ENCODE peak calls at places on chromosomes 16 and 17, in six cellular contexts. H, Y, A, F, R and Q are unnamed samples.

GRCh38 chr16:81261049-81261648 is 22.7 kb downstream of the BCO1 start:
- DNase-seq in A (no peak), Y (no peak), R (no peak), H (no peak), F (no peak), Q (no peak)

GRCh38 chr16:50316848-50317630 is 50.7 kb downstream of the ADCY7 start:
- DNase-seq in H (no peak), A (no peak), F (no peak), Y (no peak), R (no peak), Q (no peak)

GRCh38 chr16:21026846-21027245 is 123.8 kb downstream of the DNAH3 start:
- DNase-seq in H (no peak), Y (no peak), A (no peak), F (no peak), R (no peak), Q (no peak)

GRCh38 chr17:73742915-73743314 is 98.7 kb upstream of the SDK2 start:
- DNase-seq in A (no peak), H (no peak), Y (no peak), R (no peak), F (no peak), Q (no peak)

GRCh38 chr17:364308-364707 is 11.7 kb upstream of the RPH3AL start:
- DNase-seq in F (no peak), R (no peak), H (peak; percentile 32), Y (no peak), A (no peak), Q (no peak)

GRCh38 chr16:55147401-55147800 is 176.6 kb upstream of the IRX6 start:
- DNase-seq in R (no peak), H (no peak), Y (no peak), A (no peak), F (no peak), Q (no peak)

GRCh38 chr17:7016886-7017826 is 4.7 kb downstream of the RNASEK start:
- DNase-seq in R (no peak), F (no peak), A (no peak), H (no peak), Y (no peak), Q (no peak)

GRCh38 chr17:70767102-70767701 is 597.9 kb downstream of the KCNJ2 start:
- DNase-seq in F (no peak), A (no peak), H (no peak), R (peak; percentile 33), Y (peak; percentile 44), Q (no peak)

GRCh38 chr16:88764913-88765349 is 20.1 kb downstream of the PIEZO1 start:
- DNase-seq in A (peak; percentile 91), Y (peak; percentile 52), H (no peak), R (peak; percentile 66), F (no peak), Q (no peak)

GRCh38 chr16:66270333-66270927 is 96.1 kb upstream of the CDH5 start:
- DNase-seq in Y (peak; percentile 80), R (peak; percentile 58), A (peak; percentile 10), H (peak; percentile 90), F (peak; percentile 71), Q (no peak)

GRCh38 chr16:29925805-29926674 is at the start of gene KCTD13:
- DNase-seq in R (peak; percentile 70), H (peak; percentile 95), F (peak; percentile 84), Y (peak; percentile 93), A (peak; percentile 82), Q (peak; percentile 30)

GRCh38 chr16:57807968-57808528 is 5.8 kb upstream of the KIFC3 start:
- DNase-seq in A (peak; percentile 90), F (peak; percentile 82), Y (peak; percentile 68), R (peak; percentile 91), H (peak; percentile 86), Q (peak; percentile 96)

GRCh38 chr17:16215002-16215272 is 397 bp downstream of the NCOR1 start:
- DNase-seq in Y (peak; percentile 67), H (peak; percentile 75), R (peak; percentile 40), F (peak; percentile 45), A (peak; percentile 18), Q (no peak)

GRCh38 chr16:56506941-56507340 is 12.9 kb downstream of the BBS2 start:
- DNase-seq in Y (no peak), R (peak; percentile 89), H (no peak), F (no peak), A (no peak), Q (peak; percentile 21)

GRCh38 chr17:45896803-45897693 is 2.7 kb downstream of the MAPT start:
- DNase-seq in A (no peak), F (no peak), Y (no peak), R (no peak), H (no peak), Q (no peak)

GRCh38 chr16:71700822-71701221 is 23.7 kb downstream of the PHLPP2 start:
- DNase-seq in A (no peak), H (no peak), R (no peak), F (no peak), Y (no peak), Q (no peak)

GRCh38 chr17:21193031-21193430 is 20.9 kb downstream of the TMEM11 start:
- DNase-seq in Y (no peak), H (no peak), R (no peak), A (no peak), F (no peak), Q (no peak)

GRCh38 chr17:32558997-32559650 is 72.3 kb downstream of the CDK5R1 start:
- DNase-seq in F (no peak), H (no peak), Y (no peak), R (no peak), A (no peak), Q (no peak)

GRCh38 chr17:38885728-38886642 is 16.1 kb downstream of the LASP1 start:
- DNase-seq in A (no peak), R (peak; percentile 60), H (no peak), F (no peak), Y (peak; percentile 71), Q (no peak)

GRCh38 chr16:48537909-48538745 is 71.9 kb downstream of the N4BP1 start:
- DNase-seq in H (no peak), R (no peak), Y (no peak), F (peak; percentile 69), A (peak; percentile 57), Q (no peak)

GRCh38 chr17:3535253-3535995 is 22.2 kb downstream of the TRPV3 start:
- DNase-seq in F (peak; percentile 71), Y (peak; percentile 79), H (peak; percentile 76), R (peak; percentile 77), A (no peak), Q (no peak)

GRCh38 chr17:19278729-19279128 is 41.6 kb downstream of the EPN2 start:
- DNase-seq in H (no peak), R (no peak), Y (no peak), F (no peak), A (no peak), Q (no peak)
- H3K4me3 ChIP-seq in H (no peak overlapping the region), R (no peak overlapping the region), Y (no peak overlapping the region), F (no peak overlapping the region), A (no peak overlapping the region), Q (no peak overlapping the region)

DNA sequence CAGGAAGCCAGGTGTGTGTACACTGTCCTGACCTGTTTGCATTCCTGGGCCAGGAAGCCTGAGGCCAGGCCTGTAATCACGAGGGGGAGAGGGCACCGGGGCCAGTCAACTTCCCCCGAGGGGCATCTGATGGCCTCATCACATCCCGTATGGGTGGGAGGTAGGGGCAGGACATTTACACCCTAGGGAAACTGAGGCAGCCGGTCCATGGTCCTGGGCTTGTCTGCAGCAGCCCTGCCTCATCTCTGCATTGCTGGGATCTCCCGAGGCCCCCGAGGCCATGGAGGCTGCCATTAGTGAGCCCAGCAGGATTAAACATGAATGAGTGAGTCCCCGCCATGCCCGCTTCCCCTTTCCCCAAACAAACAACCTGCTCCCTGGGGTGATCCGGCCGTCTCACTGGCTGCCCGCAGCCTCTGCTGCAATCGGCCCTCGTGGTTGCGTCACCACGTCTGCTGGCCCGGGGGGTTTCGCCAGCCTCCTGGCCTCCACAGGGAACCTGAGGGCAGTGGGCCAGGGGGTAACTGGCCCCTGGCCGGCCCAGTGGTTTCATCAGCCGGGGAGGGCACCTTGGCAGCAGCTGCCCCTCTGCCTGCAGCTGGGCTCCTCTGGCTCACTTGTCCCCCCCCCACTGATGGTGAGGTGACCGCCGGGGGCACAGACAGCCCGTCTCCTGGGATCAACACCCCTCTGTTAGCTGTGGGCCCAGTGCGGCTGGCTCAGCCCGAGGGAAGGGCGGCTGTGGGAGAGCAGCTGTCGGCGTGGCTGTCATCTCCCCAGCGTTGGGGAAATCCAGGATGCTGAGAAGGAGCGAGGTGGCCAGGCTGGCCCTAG is 88.3 kb upstream of the GSE1 start:
- DNase-seq in Y (no peak), A (no peak), R (peak; percentile 19), H (peak; percentile 86), F (no peak), Q (no peak)
- H3K4me3 ChIP-seq in Y (no peak overlapping the region), A (no peak overlapping the region), R (no peak overlapping the region), H (no peak overlapping the region), F (no peak overlapping the region), Q (no peak overlapping the region)

DNA sequence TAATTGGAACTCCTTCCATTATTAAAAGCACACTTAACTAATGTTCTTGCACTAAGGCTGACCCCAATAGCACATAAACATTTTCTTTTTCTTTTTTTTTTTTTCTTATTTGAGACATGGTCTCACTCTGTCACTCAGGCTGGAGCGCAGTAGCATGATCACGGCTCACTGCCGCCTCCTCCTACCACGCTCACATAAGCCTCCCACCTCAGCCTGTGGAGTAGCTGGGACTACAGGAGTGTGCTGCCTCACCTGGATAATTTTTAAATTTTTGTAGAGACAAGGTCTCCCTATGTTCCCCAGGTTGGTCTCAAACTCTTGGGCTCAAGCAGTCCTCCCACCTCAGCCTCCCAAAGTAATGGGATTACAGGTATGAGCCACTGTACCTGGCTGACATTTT is 1.2 kb upstream of the ZNF652 start:
- DNase-seq in A (no peak), R (no peak), Y (no peak), H (no peak), F (no peak), Q (no peak)
- H3K4me3 ChIP-seq in A (no peak overlapping the region), R (no peak overlapping the region), Y (no peak overlapping the region), H (no peak overlapping the region), F (no peak overlapping the region), Q (no peak overlapping the region)

GRCh38 chr17:58998871-58999270 is 107.8 kb downstream of the TRIM37 start:
- DNase-seq in Y (no peak), F (no peak), A (no peak), R (no peak), H (no peak), Q (no peak)

GRCh38 chr17:59000022-59000421 is 106.7 kb downstream of the TRIM37 start:
- DNase-seq in R (no peak), A (no peak), H (no peak), F (no peak), Y (no peak), Q (no peak)

GRCh38 chr17:59002126-59002525 is 104.6 kb downstream of the TRIM37 start:
- DNase-seq in F (no peak), R (no peak), H (no peak), A (no peak), Y (no peak), Q (no peak)

GRCh38 chr17:59002848-59003247 is 103.8 kb downstream of the TRIM37 start:
- DNase-seq in Y (no peak), R (peak; percentile 45), F (no peak), H (no peak), A (no peak), Q (no peak)

DNA sequence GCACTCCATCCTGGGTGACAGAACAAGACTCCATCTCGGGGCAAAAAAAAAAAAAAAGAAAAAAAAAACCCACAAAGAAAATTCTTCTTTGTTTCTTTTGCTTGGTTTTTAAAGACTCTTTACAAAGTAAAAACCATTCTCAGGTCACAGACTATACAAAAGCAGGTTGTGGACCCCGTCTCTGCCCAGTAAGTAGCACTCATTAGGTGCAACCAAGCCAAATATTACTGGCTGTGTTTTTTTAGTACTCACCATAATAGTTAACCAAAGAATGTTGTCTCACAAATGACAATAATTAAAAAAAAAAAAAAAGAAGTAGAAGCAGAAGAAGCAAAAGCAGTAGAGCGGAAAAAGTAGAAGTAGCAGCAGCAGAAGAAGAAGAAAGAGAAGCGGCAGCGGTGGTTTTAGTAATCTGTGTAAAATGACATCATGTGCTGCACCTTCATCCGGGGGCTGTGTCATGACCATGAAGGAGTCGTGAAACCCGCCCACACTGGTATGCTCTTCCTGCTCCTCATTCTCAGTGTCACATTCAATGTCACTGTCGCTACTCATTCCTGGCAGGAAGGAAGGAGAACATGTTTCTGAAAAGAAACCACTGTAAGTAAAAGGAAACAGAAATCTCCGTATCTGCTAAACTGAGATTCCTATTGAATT is 105.4 kb downstream of the TRIM37 start:
- DNase-seq in R (peak; percentile 87), Y (no peak), A (peak; percentile 26), H (no peak), F (no peak), Q (peak; percentile 12)
- H3K4me3 ChIP-seq in R (peak overlapping the region; percentile 23), Y (no peak overlapping the region), A (no peak overlapping the region), H (peak overlapping the region; percentile 6), F (peak overlapping the region; percentile 13), Q (no peak overlapping the region)